ENCODE peak calls at places on chromosomes 5 and 9, in six cellular contexts. X is pons; E is hippocampal formation; K is Right ventricle myocardium inferior; B is HFFc6; Z is stimulated activated CD4-positive, alpha-beta T cell treated with anti-CD3 and anti-CD28 coated beads, TNF-alpha, amount 100 ng/mL, for 4 hours. O is an unnamed sample.

GRCh38 chr5:145243016-145243415 is 592.1 kb downstream of the PRELID2 start:
- DNase-seq in X (no peak), E (no peak), K (no peak), B (no peak), Z (no peak), O (peak; percentile 2)

GRCh38 chr5:165805756-165806155 is 2300.3 kb downstream of the MAT2B start:
- DNase-seq in X (peak; percentile 4), E (no peak), K (no peak), B (no peak), Z (no peak), O (no peak)

GRCh38 chr9:91682806-91683205 is 259.2 kb upstream of the NFIL3 start:
- DNase-seq in X (no peak), E (no peak), K (no peak), B (peak; percentile 58), Z (no peak), O (no peak)

GRCh38 chr9:534886-535285 is 306.6 kb upstream of the DMRT1 start:
- DNase-seq in X (peak; percentile 92), E (peak; percentile 83), K (no peak), B (no peak), Z (no peak), O (peak; percentile 92)

GRCh38 chr5:36660397-36661049 is 54.1 kb downstream of the SLC1A3 start:
- DNase-seq in X (peak; percentile 82), E (no peak), K (no peak), B (no peak), Z (no peak), O (peak; percentile 71)

GRCh38 chr5:120345947-120346346 is 118.2 kb upstream of the PRR16 start:
- DNase-seq in X (no peak), E (no peak), K (no peak), B (no peak), Z (no peak), O (no peak)

GRCh38 chr9:131868766-131869165 is 128.9 kb upstream of the RAPGEF1 start:
- DNase-seq in X (peak; percentile 61), E (peak; percentile 21), K (no peak), B (no peak), Z (no peak), O (peak; percentile 43)

GRCh38 chr5:17374157-17374556 is 123.9 kb upstream of the TAF11L2 start:
- DNase-seq in X (no peak), E (no peak), K (no peak), B (no peak), Z (no peak), O (no peak)

GRCh38 chr5:157994271-157994691 is 135.3 kb upstream of the CLINT1 start:
- DNase-seq in X (no peak), E (no peak), K (no peak), B (no peak), Z (no peak), O (no peak)

GRCh38 chr9:88658311-88658822 is 123.4 kb downstream of the NXNL2 start:
- DNase-seq in X (no peak), E (no peak), K (no peak), B (no peak), Z (no peak), O (no peak)

GRCh38 chr9:121233906-121234901 is 32.5 kb upstream of the RAB14 start:
- DNase-seq in X (no peak), E (no peak), K (no peak), B (peak; percentile 60), Z (no peak), O (no peak)

GRCh38 chr5:58156354-58156753 is 303.5 kb downstream of the PLK2 start:
- DNase-seq in X (no peak), E (peak; percentile 36), K (no peak), B (peak; percentile 72), Z (no peak), O (no peak)

GRCh38 chr5:84032404-84032803 is 311.7 kb upstream of the HAPLN1 start:
- DNase-seq in X (no peak), E (no peak), K (no peak), B (no peak), Z (no peak), O (no peak)

GRCh38 chr5:42423285-42424152 is at the start of gene GHR:
- DNase-seq in X (peak; percentile 85), E (peak; percentile 60), K (peak; percentile 87), B (peak; percentile 88), Z (no peak), O (peak; percentile 83)

GRCh38 chr9:110545705-110546104 is 33.8 kb downstream of the SVEP1 start:
- DNase-seq in X (peak; percentile 46), E (peak; percentile 12), K (no peak), B (no peak), Z (no peak), O (peak; percentile 46)

GRCh38 chr9:87601595-87601994 is 103.9 kb downstream of the DAPK1 start:
- DNase-seq in X (no peak), E (no peak), K (no peak), B (no peak), Z (no peak), O (no peak)

GRCh38 chr9:131271506-131271931 is 4.8 kb downstream of the FAM78A start:
- DNase-seq in X (no peak), E (no peak), K (peak; percentile 52), B (no peak), Z (no peak), O (no peak)

GRCh38 chr5:56350595-56351170 is 117.6 kb upstream of the ANKRD55 start:
- DNase-seq in X (no peak), E (no peak), K (peak; percentile 80), B (peak; percentile 77), Z (no peak), O (no peak)

GRCh38 chr5:80967500-80968181 is 7.5 kb downstream of the RASGRF2 start:
- DNase-seq in X (peak; percentile 69), E (no peak), K (no peak), B (peak; percentile 75), Z (no peak), O (no peak)

GRCh38 chr5:57651127-57651526 is 168.5 kb upstream of the ACTBL2 start:
- DNase-seq in X (no peak), E (no peak), K (no peak), B (no peak), Z (no peak), O (no peak)

GRCh38 chr9:16413509-16414016 is 456.9 kb downstream of the BNC2 start:
- DNase-seq in X (no peak), E (no peak), K (no peak), B (peak; percentile 69), Z (no peak), O (no peak)

GRCh38 chr5:126693806-126694205 is 83.1 kb upstream of the LMNB1 start:
- DNase-seq in X (no peak), E (no peak), K (no peak), B (no peak), Z (no peak), O (no peak)